ENCODE peak calls at places on chromosomes 2 and 18, in four cellular contexts. X is GM23248, U is NT2/D1, B is endothelial cell of umbilical vein. K is an unnamed sample. For H3K27me3, the result is how much of the 10 kb centered on the place peaks cover.

GRCh38 chr2:189533274-189534035 is 47.1 kb downstream of the SLC40A1 start:
- DNase-seq in U (no peak), X (peak), B (no peak), K (no peak)

GRCh38 chr2:233764264-233764663 is 4.2 kb downstream of the UGT1A1 start:
- DNase-seq in X (peak), B (no peak), U (no peak), K (no peak)

GRCh38 chr2:65749549-65749948 is 317.1 kb upstream of the SPRED2 start:
- DNase-seq in U (no peak), X (peak), B (no peak), K (no peak)

GRCh38 chr2:179376881-179377280 is 112.2 kb upstream of the SESTD1 start:
- DNase-seq in X (no peak), U (no peak), B (no peak), K (no peak)

GRCh38 chr18:22091341-22091740 is 78.0 kb upstream of the GATA6 start:
- DNase-seq in B (no peak), U (no peak), X (no peak), K (no peak)

GRCh38 chr2:14255135-14255820 is 377.2 kb upstream of the LRATD1 start:
- DNase-seq in B (no peak), U (no peak), X (no peak), K (peak)

GRCh38 chr2:70561893-70562292 is 8.3 kb upstream of the TGFA start:
- DNase-seq in X (peak), B (no peak), U (no peak), K (no peak)

GRCh38 chr18:52544086-52544485 is 204.1 kb downstream of the DCC start:
- DNase-seq in X (no peak), B (no peak), U (no peak), K (no peak)

GRCh38 chr2:188604579-188604978 is 312.9 kb downstream of the GULP1 start:
- DNase-seq in B (no peak), X (peak), U (no peak), K (no peak)

GRCh38 chr2:233999182-233999581 is 51.3 kb upstream of the SPP2 start:
- DNase-seq in B (no peak), X (no peak), U (no peak), K (peak)

GRCh38 chr18:50494569-50494968 is 65.3 kb upstream of the MAPK4 start:
- DNase-seq in U (no peak), B (no peak), X (no peak), K (no peak)

GRCh38 chr2:239425496-239426098 is 24.8 kb upstream of the HDAC4 start:
- DNase-seq in U (no peak), X (no peak), B (no peak), K (peak)

GRCh38 chr2:166184789-166185188 is 57.0 kb upstream of the SCN1A start:
- DNase-seq in B (peak), U (no peak), X (peak), K (no peak)

GRCh38 chr18:39998332-39998731 is 1956.7 kb upstream of the PIK3C3 start:
- DNase-seq in B (no peak), X (no peak), U (no peak), K (no peak)

GRCh38 chr18:22219568-22220355 is 50.4 kb downstream of the GATA6 start:
- DNase-seq in X (no peak), U (no peak), B (no peak), K (peak)

GRCh38 chr2:145085616-145086015 is 565.7 kb upstream of the ZEB2 start:
- DNase-seq in U (no peak), B (no peak), X (peak), K (no peak)

GRCh38 chr2:122525341-122525740 is 769.9 kb downstream of the TSN start:
- DNase-seq in B (no peak), X (no peak), U (no peak), K (no peak)

GRCh38 chr18:2961828-2962227 is 51.1 kb downstream of the LPIN2 start:
- DNase-seq in U (no peak), X (peak), B (no peak), K (no peak)

GRCh38 chr2:112493858-112494648 is 12.1 kb downstream of the TTL start:
- DNase-seq in X (peak), B (peak), U (no peak), K (no peak)

GRCh38 chr2:239805043-239805329 is 220.2 kb downstream of the NDUFA10 start:
- DNase-seq in U (no peak), X (no peak), B (no peak), K (no peak)

GRCh38 chr2:220528180-220528579 is 900.8 kb downstream of the SLC4A3 start:
- DNase-seq in X (peak), B (no peak), U (no peak), K (no peak)

DNA sequence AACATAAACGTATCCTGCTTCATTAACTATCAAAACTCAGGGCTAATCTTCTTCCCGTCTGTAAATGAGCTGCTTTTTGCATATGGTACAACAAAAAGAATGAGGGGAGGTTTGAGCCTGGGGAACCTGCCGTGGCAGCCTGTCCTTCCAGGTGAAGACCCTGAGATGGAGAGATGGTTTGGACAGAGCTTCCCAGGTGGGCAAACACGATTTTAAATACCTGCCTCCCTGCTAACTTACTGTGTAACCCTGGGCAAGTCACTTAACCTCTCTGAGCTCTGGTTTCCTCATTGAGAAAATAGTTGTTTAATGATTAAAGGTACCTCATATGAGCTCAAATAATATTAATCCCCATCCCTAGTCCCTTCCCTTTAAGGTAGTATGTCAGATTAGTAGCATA is 9.0 kb downstream of the EMX1 start:
- DNase-seq in X (no peak), B (no peak), U (no peak), K (peak)
- H3K27me3 ChIP-seq in X (half or more), B (half or more), U (half or more), K (half or more)

DNA sequence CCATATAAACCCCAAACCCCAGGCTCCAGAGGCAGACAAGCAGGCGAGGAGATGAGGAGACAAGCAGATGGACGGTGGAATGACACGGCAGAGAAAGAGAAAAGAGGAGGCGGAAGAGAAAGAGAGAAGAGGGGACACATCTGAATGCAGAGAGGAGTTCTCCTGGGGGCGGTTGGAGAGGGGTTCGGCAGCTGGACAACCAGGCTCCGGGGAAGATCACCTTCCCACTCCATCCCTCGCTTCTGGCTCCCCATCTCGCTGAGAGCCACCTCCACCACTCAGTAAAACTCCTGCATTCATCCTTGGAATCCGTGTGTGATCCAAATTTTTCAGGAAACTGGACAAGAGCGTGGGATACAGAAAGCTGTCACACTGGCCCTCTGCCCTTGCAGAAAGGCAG is 966.7 kb upstream of the NXPH2 start:
- DNase-seq in X (no peak), U (no peak), B (no peak), K (no peak)
- H3K4me3 ChIP-seq in X (no peak), U (no peak), B (no peak), K (no peak)

GRCh38 chr2:232504438-232504837 is 15.8 kb upstream of the PRSS56 start:
- DNase-seq in U (no peak), B (no peak), X (no peak), K (peak)

GRCh38 chr2:232505805-232506360 is 14.3 kb upstream of the PRSS56 start:
- DNase-seq in U (no peak), B (no peak), X (no peak), K (peak)

GRCh38 chr2:232506713-232507112 is 13.5 kb upstream of the PRSS56 start:
- DNase-seq in U (no peak), X (no peak), B (no peak), K (peak)

GRCh38 chr2:232511336-232511863 is 8.8 kb upstream of the PRSS56 start:
- DNase-seq in B (no peak), U (no peak), X (no peak), K (no peak)

GRCh38 chr2:232508246-232508645 is 11.9 kb upstream of the PRSS56 start:
- DNase-seq in U (no peak), B (no peak), X (no peak), K (peak)
- H3K27me3 ChIP-seq in U (under half), B (under half), X (under half), K (under half)

GRCh38 chr2:219509780-219510511 is 4.3 kb upstream of the ASIC4 start:
- DNase-seq in U (no peak), B (peak), X (peak), K (peak)
- H3K4me3 ChIP-seq in U (peak), B (no peak), X (peak), K (peak)

GRCh38 chr2:89850481-89850880 is 1159.0 kb downstream of the RPIA start:
- DNase-seq in U (no peak), B (no peak), X (no peak), K (no peak)
- H3K27me3 ChIP-seq in U (under half), B (under half), X (under half), K (under half)

K was measured in H7.